ENCODE peak calls at places on chromosomes 12 and 14, in nine cellular contexts. D is HFF-Myc, I is AG10803, L is fibroblast of pulmonary artery, O is H1, K is lower leg skin, T is IMR-90, R is heart left ventricle, U is K562. Z is an unnamed sample.

GRCh38 chr12:18217981-18218380 is 43.3 kb upstream of the PIK3C2G start:
- DNase-seq in K (no peak), T (peak), I (peak), L (no peak), D (no peak), U (no peak), O (no peak), R (no peak), Z (no peak)

GRCh38 chr14:100748944-100749343 is 22.3 kb downstream of the DLK1 start:
- DNase-seq in D (no peak), O (no peak), U (no peak), T (no peak), K (peak), I (no peak), R (no peak), L (no peak), Z (no peak)

GRCh38 chr14:64682173-64682710 is 22.0 kb upstream of the PLEKHG3 start:
- DNase-seq in R (peak), U (no peak), O (peak), K (no peak), T (peak), L (peak), I (peak), D (no peak), Z (peak)

GRCh38 chr12:32860182-32860581 is 36.4 kb downstream of the PKP2 start:
- DNase-seq in R (no peak), K (no peak), T (no peak), O (no peak), U (no peak), D (no peak), I (no peak), L (peak), Z (no peak)

GRCh38 chr12:8544295-8544694 is 3.6 kb upstream of the CLEC4E start:
- DNase-seq in T (peak), R (peak), L (peak), D (peak), O (peak), U (peak), K (no peak), I (peak), Z (peak)

GRCh38 chr12:29552324-29552927 is 54.9 kb upstream of the OVCH1 start:
- DNase-seq in I (peak), U (peak), L (peak), T (peak), R (peak), O (peak), K (peak), D (no peak), Z (peak)

GRCh38 chr12:76764856-76765255 is 941 bp downstream of the ZDHHC17 start:
- DNase-seq in T (peak), L (peak), K (no peak), D (no peak), U (no peak), I (peak), R (no peak), O (no peak), Z (no peak)

GRCh38 chr12:114483996-114484395 is 78.1 kb upstream of the TBX5 start:
- DNase-seq in I (no peak), U (no peak), K (no peak), D (no peak), O (no peak), T (no peak), R (no peak), L (no peak), Z (no peak)

GRCh38 chr14:92491782-92492181 is 21.8 kb upstream of the RIN3 start:
- DNase-seq in R (no peak), O (no peak), D (no peak), I (no peak), U (no peak), T (no peak), K (peak), L (no peak), Z (peak)

GRCh38 chr12:9741726-9742125 is 8.8 kb upstream of the CLECL1 start:
- DNase-seq in L (no peak), K (no peak), O (no peak), T (no peak), U (no peak), D (no peak), R (no peak), I (no peak), Z (no peak)

GRCh38 chr12:53255993-53256392 is 12.1 kb upstream of the ESPL1 start:
- DNase-seq in L (no peak), T (no peak), K (no peak), R (no peak), O (no peak), D (no peak), I (no peak), U (no peak), Z (no peak)

GRCh38 chr14:53432378-53432802 is 279.3 kb upstream of the DDHD1 start:
- DNase-seq in R (no peak), D (no peak), I (peak), L (peak), K (no peak), T (peak), U (peak), O (peak), Z (no peak)

GRCh38 chr14:89190779-89191513 is 226.1 kb downstream of the FOXN3 start:
- DNase-seq in L (no peak), I (no peak), R (no peak), O (no peak), T (no peak), K (no peak), D (no peak), U (no peak), Z (no peak)

GRCh38 chr14:74425525-74426201 is 347 bp downstream of the SYNDIG1L start:
- DNase-seq in L (peak), R (no peak), I (no peak), T (no peak), O (peak), D (no peak), U (peak), K (peak), Z (no peak)

GRCh38 chr14:22974530-22975313 is 7.6 kb downstream of the AJUBA start:
- DNase-seq in K (no peak), O (no peak), I (no peak), D (no peak), R (peak), L (no peak), U (no peak), T (no peak), Z (no peak)

GRCh38 chr12:1171657-1172056 is 180.6 kb downstream of the ERC1 start:
- DNase-seq in L (no peak), I (no peak), U (no peak), R (no peak), O (no peak), D (no peak), K (no peak), T (no peak), Z (no peak)

DNA sequence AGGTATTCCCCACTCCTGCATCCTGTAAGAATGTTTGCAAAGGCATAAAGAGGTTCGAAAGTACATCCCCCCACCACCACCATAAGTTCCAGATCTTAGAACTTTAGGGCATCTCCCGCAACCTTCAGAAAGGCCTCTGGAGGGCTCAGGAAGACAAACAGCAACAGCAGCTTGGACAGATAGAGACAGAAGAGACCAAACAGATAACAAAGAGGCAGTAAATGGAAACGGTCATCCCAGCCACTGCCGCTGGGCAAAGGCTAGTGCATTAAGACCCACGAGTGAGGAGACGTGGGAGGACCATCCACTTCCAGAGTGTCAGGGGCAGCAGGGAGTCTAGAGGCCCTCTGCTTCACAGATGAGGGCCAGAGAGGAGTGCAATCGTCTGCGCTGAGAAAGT is 124.3 kb downstream of the CRACR2A start:
- DNase-seq in T (no peak), R (no peak), D (no peak), I (no peak), U (no peak), L (no peak), O (no peak), K (peak), Z (no peak)
- TF ChIP-seq CTCF in T (no peak), R (no peak), D (no peak), I (no peak), U (no peak), L (no peak), O (peak), K (no peak), Z (no peak)

DNA sequence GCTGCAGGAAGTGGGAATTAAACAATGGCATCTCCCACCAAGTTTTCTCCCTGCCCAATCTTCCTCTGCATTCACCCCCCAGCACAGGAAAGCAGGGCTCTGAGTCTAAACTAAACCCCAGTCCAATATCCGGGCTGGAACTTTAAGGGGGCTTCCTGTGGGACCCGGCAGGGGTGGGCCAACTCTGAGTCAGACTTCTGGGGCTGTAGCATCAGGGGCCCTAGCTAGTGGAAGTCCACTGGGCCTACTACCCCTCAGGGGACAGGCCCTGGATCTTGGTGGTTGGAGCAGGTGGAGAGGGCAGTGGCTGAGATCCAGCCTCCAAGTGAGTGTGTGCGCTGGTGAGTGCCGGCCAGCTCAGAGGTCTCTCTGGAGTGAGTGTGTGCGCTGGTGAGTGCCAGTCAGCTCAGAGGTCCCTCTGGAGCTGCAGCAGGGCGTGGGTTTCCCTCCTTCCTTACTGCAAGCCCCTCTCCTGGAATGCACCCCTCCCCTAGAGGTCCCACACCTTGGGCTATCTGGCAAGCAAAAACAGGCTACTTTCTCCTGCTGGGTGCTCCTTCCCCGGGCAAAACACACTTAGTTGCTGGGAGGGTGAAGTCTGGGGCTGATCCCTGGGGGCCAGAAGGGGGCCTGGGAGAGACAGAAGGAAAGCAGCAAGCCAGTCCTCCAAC is 5.6 kb upstream of the LHX5 start:
- DNase-seq in T (no peak), L (no peak), D (no peak), O (peak), R (no peak), U (no peak), K (no peak), I (no peak), Z (no peak)
- TF ChIP-seq CTCF in T (no peak), L (no peak), D (no peak), O (no peak), R (no peak), U (no peak), K (no peak), I (no peak), Z (no peak)

GRCh38 chr12:2797721-2798418 is 3.1 kb downstream of the FKBP4 start:
- DNase-seq in K (no peak), I (no peak), R (no peak), U (no peak), O (no peak), L (peak), T (no peak), D (no peak), Z (no peak)
- TF ChIP-seq CTCF in K (no peak), I (no peak), R (no peak), U (no peak), O (peak), L (peak), T (peak), D (no peak), Z (peak)

DNA sequence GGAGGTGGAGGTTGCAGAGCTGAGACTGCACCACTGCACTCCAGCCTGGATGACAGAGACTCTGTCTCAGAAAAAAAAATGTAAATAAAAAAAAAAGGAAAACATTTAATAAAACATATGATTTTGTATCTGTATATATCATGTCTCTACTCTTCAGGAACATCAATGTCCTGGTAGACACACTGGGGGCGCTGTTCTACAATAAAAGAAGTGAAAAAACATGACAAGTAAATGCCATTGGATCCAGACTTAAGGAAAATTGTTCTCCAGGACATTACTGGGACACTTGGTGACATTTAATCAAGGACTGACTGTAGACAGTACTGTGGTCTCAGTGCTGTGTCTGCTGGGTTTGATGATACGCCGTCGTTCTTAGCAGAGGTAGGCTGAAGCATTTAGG is 15.5 kb upstream of the KLC1 start:
- DNase-seq in U (no peak), R (no peak), K (no peak), O (no peak), I (no peak), D (no peak), T (no peak), L (peak), Z (no peak)
- TF ChIP-seq CTCF in U (no peak), R (no peak), K (no peak), O (no peak), I (peak), D (no peak), T (peak), L (peak), Z (no peak)

GRCh38 chr14:24310666-24311604 is at the start of gene LTB4R:
- DNase-seq in O (no peak), D (no peak), U (no peak), K (peak), R (peak), L (peak), I (peak), T (peak), Z (no peak)
- TF ChIP-seq CTCF in O (no peak), D (peak), U (no peak), K (no peak), R (peak), L (no peak), I (no peak), T (peak), Z (no peak)

DNA sequence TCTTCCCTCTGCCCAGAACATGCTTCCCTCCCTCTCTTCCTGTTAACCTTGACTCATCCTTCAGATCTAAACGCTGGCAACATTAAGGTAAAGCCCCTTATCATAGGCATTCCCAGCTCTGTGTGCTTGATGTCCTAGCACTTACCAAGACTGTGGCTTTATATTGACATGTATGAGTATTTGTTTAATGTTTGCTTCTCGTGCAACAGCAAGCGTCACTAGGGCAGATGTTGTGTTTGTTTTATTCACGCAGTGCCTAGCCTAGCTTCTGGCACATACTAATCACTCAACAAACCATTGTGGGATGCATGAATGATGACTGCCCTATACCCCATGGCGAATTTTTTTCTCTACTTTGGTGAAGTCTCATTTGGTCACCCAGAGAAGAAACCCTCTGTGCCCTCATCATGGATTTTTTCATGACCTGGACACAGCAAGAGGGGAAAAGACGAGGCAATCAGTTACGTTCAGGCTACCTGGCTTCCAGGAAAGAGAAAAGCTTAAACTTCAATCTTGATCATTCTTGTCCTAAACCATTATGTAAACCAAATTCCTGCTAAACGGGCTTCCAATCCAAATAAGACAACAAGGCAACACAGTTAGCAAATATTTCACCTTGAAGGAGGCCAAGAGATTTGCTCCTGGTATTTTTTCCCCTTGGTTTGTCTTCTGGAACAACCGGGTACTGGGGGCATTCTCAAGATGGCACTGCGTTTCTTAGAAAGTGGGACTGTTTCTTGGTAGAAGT is 47.9 kb upstream of the SOCS2 start:
- DNase-seq in L (no peak), K (no peak), T (no peak), U (no peak), D (no peak), I (no peak), O (no peak), R (no peak), Z (no peak)
- TF ChIP-seq CTCF in L (no peak), K (no peak), T (no peak), U (no peak), D (no peak), I (no peak), O (no peak), R (no peak), Z (no peak)

GRCh38 chr14:69629225-69630127 is 18.1 kb downstream of the SUSD6 start:
- DNase-seq in U (no peak), T (peak), O (no peak), D (no peak), R (no peak), K (no peak), L (no peak), I (peak), Z (no peak)
- TF ChIP-seq CTCF in U (no peak), T (no peak), O (no peak), D (no peak), R (no peak), K (no peak), L (no peak), I (no peak), Z (no peak)